ENCODE peak calls at places on chromosomes 1 and 21, in nine cellular contexts. S, J, Q, E, D, U, N, K and A are unnamed samples.

GRCh38 chr1:20469406-20470076 is 16.5 kb downstream of the CAMK2N1 start:
- DNase-seq in E (no peak), K (no peak), U (no peak), S (no peak), N (no peak), D (no peak), J (no peak), Q (no peak), A (no peak)

GRCh38 chr1:3483801-3484444 is 29.5 kb downstream of the ARHGEF16 start:
- DNase-seq in K (peak), Q (peak), U (peak), E (peak), D (no peak), N (peak), J (peak), S (peak), A (peak)

GRCh38 chr1:117841117-117841650 is 88.2 kb downstream of the GDAP2 start:
- DNase-seq in U (no peak), D (no peak), N (no peak), E (no peak), Q (no peak), S (no peak), K (no peak), J (no peak), A (no peak)

GRCh38 chr21:42424848-42425602 is 21.3 kb downstream of the UBASH3A start:
- DNase-seq in D (no peak), E (peak), J (no peak), Q (no peak), N (peak), U (no peak), S (peak), K (peak), A (peak)

GRCh38 chr1:76587213-76587612 is 280.1 kb upstream of the ST6GALNAC5 start:
- DNase-seq in N (no peak), K (no peak), E (no peak), J (no peak), U (no peak), D (no peak), S (no peak), Q (no peak), A (no peak)

GRCh38 chr1:43171312-43171875 is 696 bp downstream of the EBNA1BP2 start:
- DNase-seq in Q (peak), J (no peak), U (no peak), D (no peak), N (no peak), S (no peak), K (no peak), E (no peak), A (no peak)

GRCh38 chr1:87940410-87940809 is 611.7 kb downstream of the LMO4 start:
- DNase-seq in S (no peak), Q (no peak), E (no peak), J (no peak), N (no peak), K (no peak), D (no peak), U (no peak), A (no peak)

GRCh38 chr1:160077496-160077895 is 3.8 kb upstream of the KCNJ9 start:
- DNase-seq in U (no peak), D (no peak), K (no peak), E (no peak), J (no peak), S (no peak), Q (no peak), N (no peak), A (no peak)

GRCh38 chr1:41500378-41500777 is 15.9 kb upstream of the EDN2 start:
- DNase-seq in K (no peak), U (no peak), N (no peak), S (no peak), D (no peak), J (peak), E (no peak), Q (no peak), A (no peak)